ENCODE peak calls at places on chromosomes 5 and 9, in four cellular contexts. V is effector CD4-positive, alpha-beta T cell; W is upper lobe of right lung; T is neural progenitor cell. F is an unnamed sample.

GRCh38 chr9:78994476-78994875 is 577.3 kb upstream of the TLE4 start:
- DNase-seq in V (no peak), W (no peak), T (no peak), F (no peak)

GRCh38 chr5:69454460-69455249 is 37.9 kb upstream of the OCLN start:
- DNase-seq in V (no peak), W (no peak), T (peak), F (no peak)

GRCh38 chr9:132726561-132727150 is 56.4 kb downstream of the GTF3C4 start:
- DNase-seq in V (no peak), W (peak), T (no peak), F (no peak)

GRCh38 chr9:91678807-91679206 is 255.2 kb upstream of the NFIL3 start:
- DNase-seq in V (no peak), W (no peak), T (no peak), F (no peak)

GRCh38 chr9:36141288-36141687 is 4.8 kb downstream of the GLIPR2 start:
- DNase-seq in V (no peak), W (no peak), T (peak), F (peak)

GRCh38 chr9:37025381-37026084 is 8.5 kb downstream of the PAX5 start:
- DNase-seq in V (no peak), W (no peak), T (peak), F (no peak)

GRCh38 chr9:112268421-112268820 is 65.0 kb downstream of the PTBP3 start:
- DNase-seq in V (no peak), W (no peak), T (no peak), F (no peak)

GRCh38 chr5:149667084-149667826 is 62.9 kb upstream of the PPARGC1B start:
- DNase-seq in V (no peak), W (no peak), T (peak), F (no peak)

GRCh38 chr9:81363916-81364480 is 325.3 kb downstream of the TLE1 start:
- DNase-seq in V (no peak), W (no peak), T (no peak), F (peak)

GRCh38 chr9:95819636-95820035 is 55.9 kb upstream of the ERCC6L2 start:
- DNase-seq in V (no peak), W (no peak), T (peak), F (no peak)

GRCh38 chr5:124652514-124652819 is 94.0 kb downstream of the ZNF608 start:
- DNase-seq in V (no peak), W (no peak), T (no peak), F (peak)